ENCODE peak calls at places on chromosomes 4 and X, in six cellular contexts. V is upper lobe of right lung, G is stomach, I is pancreas, S is fibroblast of lung, J is brain microvascular endothelial cell. O is an unnamed sample.

GRCh38 chr4:4507403-4507802 is 34.4 kb downstream of the STX18 start:
- DNase-seq in G (no peak), I (no peak), V (no peak), J (no peak), S (no peak), O (no peak)

GRCh38 chr4:151527699-151528098 is 118.7 kb downstream of the FHIP1A start:
- DNase-seq in G (no peak), S (no peak), V (no peak), J (no peak), I (peak), O (no peak)

GRCh38 chr4:76772498-76773106 is 125.3 kb downstream of the SOWAHB start:
- DNase-seq in V (no peak), G (no peak), S (peak), J (peak), I (no peak), O (no peak)

GRCh38 chr4:163548481-163549243 is 54.2 kb downstream of the TMA16 start:
- DNase-seq in S (peak), V (no peak), J (peak), I (no peak), G (no peak), O (peak)

GRCh38 chr4:69038582-69038981 is 57.7 kb upstream of the UGT2B7 start:
- DNase-seq in G (no peak), J (peak), S (peak), V (no peak), I (no peak), O (no peak)

GRCh38 chr4:130306566-130306965 is 1210.6 kb downstream of the C4orf33 start:
- DNase-seq in J (no peak), S (no peak), I (no peak), V (no peak), G (no peak), O (no peak)

GRCh38 chr4:122364700-122365404 is 14.0 kb upstream of the ADAD1 start:
- DNase-seq in G (no peak), V (no peak), I (no peak), J (no peak), S (no peak), O (no peak)

GRCh38 chrX:12701625-12702024 is 89.6 kb upstream of the PRPS2 start:
- DNase-seq in V (peak), J (peak), S (peak), I (peak), G (peak), O (peak)

GRCh38 chrX:109327271-109327670 is 154.6 kb downstream of the GUCY2F start:
- DNase-seq in S (peak), V (no peak), I (no peak), J (peak), G (no peak), O (no peak)

GRCh38 chr4:129355529-129355928 is 259.6 kb downstream of the C4orf33 start:
- DNase-seq in J (peak), I (no peak), V (no peak), G (no peak), S (peak), O (no peak)

GRCh38 chr4:157076578-157076947 is 613 bp downstream of the GLRB start:
- DNase-seq in I (peak), S (no peak), V (no peak), G (no peak), J (no peak), O (no peak)

GRCh38 chr4:54082168-54082567 is 17.8 kb upstream of the CHIC2 start:
- DNase-seq in J (peak), S (peak), I (no peak), V (no peak), G (peak), O (peak)

GRCh38 chrX:130165181-130165702 is 399 bp downstream of the AIFM1 start:
- DNase-seq in J (peak), I (no peak), V (no peak), G (no peak), S (peak), O (no peak)

GRCh38 chr4:1409806-1410425 is 3.7 kb upstream of the NKX1-1 start:
- DNase-seq in G (peak), S (no peak), V (peak), J (no peak), I (no peak), O (no peak)

GRCh38 chrX:30296408-30297254 is 12.6 kb downstream of the NR0B1 start:
- DNase-seq in S (no peak), I (no peak), V (no peak), G (no peak), J (no peak), O (no peak)

GRCh38 chr4:42865572-42866189 is 26.8 kb upstream of the GRXCR1 start:
- DNase-seq in V (no peak), I (peak), G (peak), J (peak), S (peak), O (peak)

GRCh38 chrX:45714864-45715263 is 514.2 kb upstream of the DIPK2B start:
- DNase-seq in J (peak), I (no peak), S (peak), V (no peak), G (no peak), O (no peak)

GRCh38 chr4:140094701-140095420 is 59.1 kb downstream of the MAML3 start:
- DNase-seq in I (peak), S (peak), V (peak), J (no peak), G (peak), O (no peak)

GRCh38 chr4:187961961-187962360 is 33.6 kb upstream of the ZFP42 start:
- DNase-seq in I (no peak), J (no peak), G (no peak), S (no peak), V (no peak), O (no peak)

GRCh38 chrX:124098089-124098488 is 136.6 kb downstream of the STAG2 start:
- DNase-seq in J (no peak), G (no peak), V (no peak), S (peak), I (no peak), O (peak)

GRCh38 chrX:65524139-65524538 is 10.4 kb downstream of the LAS1L start:
- DNase-seq in I (no peak), J (no peak), V (no peak), S (no peak), G (no peak), O (no peak)

GRCh38 chr4:83996254-83996653 is 460.3 kb downstream of the GPAT3 start:
- DNase-seq in G (no peak), J (no peak), S (no peak), V (no peak), I (no peak), O (no peak)

GRCh38 chr4:81627617-81628016 is 155.9 kb upstream of the RASGEF1B start:
- DNase-seq in V (no peak), I (no peak), G (no peak), S (no peak), J (no peak), O (no peak)

GRCh38 chr4:107977966-107978705 is 11.6 kb upstream of the HADH start:
- DNase-seq in S (no peak), J (no peak), V (no peak), I (no peak), G (no peak), O (no peak)

GRCh38 chr4:154741131-154741530 is 2.7 kb upstream of the LRAT start:
- DNase-seq in I (no peak), S (no peak), G (no peak), J (no peak), V (no peak), O (no peak)

GRCh38 chr4:64781737-64782326 is 372.6 kb upstream of the TECRL start:
- DNase-seq in J (peak), S (peak), V (no peak), G (no peak), I (no peak), O (peak)

GRCh38 chr4:85762204-85762884 is 287.4 kb downstream of the ARHGAP24 start:
- DNase-seq in J (peak), S (peak), G (peak), V (no peak), I (peak), O (no peak)

GRCh38 chr4:76108467-76109181 is 34.1 kb downstream of the ART3 start:
- DNase-seq in V (no peak), J (no peak), G (no peak), I (no peak), S (peak), O (peak)

GRCh38 chr4:122764808-122765189 is 32.3 kb downstream of the BBS12 start:
- DNase-seq in G (no peak), I (no peak), S (peak), V (no peak), J (no peak), O (peak)

GRCh38 chrX:106995678-106996077 is 4.3 kb downstream of the MORC4 start:
- DNase-seq in J (no peak), G (no peak), V (no peak), S (no peak), I (no peak), O (no peak)

GRCh38 chrX:106999002-106999975 is 723 bp downstream of the MORC4 start:
- DNase-seq in V (peak), I (peak), G (peak), S (peak), J (peak), O (peak)

GRCh38 chrX:106997611-106998010 is 2.4 kb downstream of the MORC4 start:
- DNase-seq in J (no peak), V (no peak), G (no peak), S (no peak), I (no peak), O (no peak)

DNA sequence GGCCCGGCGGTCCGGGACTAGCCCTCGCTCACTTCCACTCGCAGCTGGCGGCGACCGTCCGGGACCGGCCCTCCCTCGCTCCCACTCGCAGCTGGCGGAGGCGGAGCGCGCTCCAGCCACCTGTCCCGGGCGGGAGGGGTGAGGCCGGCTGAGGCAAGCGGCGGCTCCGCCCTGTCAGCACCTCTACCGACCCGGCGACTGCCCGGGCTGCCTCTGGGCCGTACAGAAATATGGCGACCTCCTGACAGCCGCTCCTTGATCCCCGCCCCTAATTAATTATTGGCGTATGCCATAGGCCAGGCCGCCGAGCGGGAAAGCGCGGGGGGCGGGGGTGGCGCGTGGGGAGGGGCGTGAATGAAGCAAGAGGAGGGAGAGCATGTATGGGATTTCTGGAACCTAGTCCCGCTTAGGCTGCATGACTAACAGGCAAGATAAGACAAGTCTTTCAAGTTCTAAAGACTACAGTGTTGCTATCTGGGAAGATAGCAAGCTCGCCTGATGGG is at the start of gene MORC4:
- DNase-seq in I (peak), G (peak), J (peak), S (peak), V (peak), O (peak)
- H3K27ac ChIP-seq in I (no peak), G (peak), J (peak), S (peak), V (peak), O (peak)

GRCh38 chr4:6619466-6620255 is 20.8 kb upstream of the MRFAP1 start:
- DNase-seq in S (no peak), J (no peak), V (peak), G (no peak), I (no peak), O (no peak)

GRCh38 chr4:6622744-6623143 is 17.7 kb upstream of the MRFAP1 start:
- DNase-seq in G (no peak), I (no peak), J (no peak), V (peak), S (no peak), O (no peak)

GRCh38 chr4:6621556-6621927 is 18.9 kb upstream of the MRFAP1 start:
- DNase-seq in V (peak), J (no peak), S (no peak), I (no peak), G (no peak), O (no peak)

GRCh38 chr4:6620296-6620695 is 20.2 kb upstream of the MRFAP1 start:
- DNase-seq in G (no peak), S (no peak), J (no peak), V (peak), I (no peak), O (no peak)

DNA sequence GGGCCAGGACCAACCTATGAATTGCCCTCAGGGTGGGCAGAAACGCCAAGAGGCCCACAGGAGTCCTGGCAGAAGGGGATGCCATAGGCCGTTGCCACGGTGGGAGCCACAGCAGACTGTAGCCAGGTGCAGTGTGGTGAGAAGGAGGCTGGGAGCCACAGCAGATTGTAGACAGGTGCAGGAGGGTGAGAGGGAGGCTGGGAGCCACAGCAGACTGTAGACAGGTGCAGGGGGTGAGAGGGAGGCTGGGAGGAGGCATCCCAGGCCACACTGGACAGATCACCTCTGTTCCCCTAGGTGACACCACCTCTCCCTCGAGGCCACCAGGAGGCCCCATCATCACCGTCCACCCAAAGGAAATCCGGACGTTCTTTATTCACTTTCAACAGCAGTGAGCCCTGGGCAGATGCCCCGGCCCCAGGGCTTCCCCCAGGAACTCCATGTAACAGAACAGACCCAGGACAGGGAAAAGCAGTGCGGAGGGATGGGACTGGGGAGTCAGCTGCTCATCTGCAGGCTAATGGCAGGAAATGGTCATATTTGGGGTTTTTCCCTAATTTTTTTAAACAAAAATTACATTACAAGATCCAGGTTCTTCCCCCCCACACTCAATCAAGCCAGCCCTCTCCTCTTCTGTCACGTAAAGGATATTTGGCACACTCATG is 19.5 kb upstream of the MRFAP1 start:
- DNase-seq in S (no peak), I (no peak), G (no peak), V (peak), J (no peak), O (no peak)
- TF ChIP-seq CTCF in S (no peak), I (no peak), G (no peak), V (no peak), J (peak), O (no peak)

GRCh38 chrX:133440797-133441163 is 25.5 kb upstream of the GPC4 start:
- DNase-seq in S (no peak), I (no peak), G (no peak), J (no peak), V (no peak), O (no peak)
- H3K27ac ChIP-seq in S (no peak), I (no peak), G (no peak), J (no peak), V (no peak), O (no peak)

DNA sequence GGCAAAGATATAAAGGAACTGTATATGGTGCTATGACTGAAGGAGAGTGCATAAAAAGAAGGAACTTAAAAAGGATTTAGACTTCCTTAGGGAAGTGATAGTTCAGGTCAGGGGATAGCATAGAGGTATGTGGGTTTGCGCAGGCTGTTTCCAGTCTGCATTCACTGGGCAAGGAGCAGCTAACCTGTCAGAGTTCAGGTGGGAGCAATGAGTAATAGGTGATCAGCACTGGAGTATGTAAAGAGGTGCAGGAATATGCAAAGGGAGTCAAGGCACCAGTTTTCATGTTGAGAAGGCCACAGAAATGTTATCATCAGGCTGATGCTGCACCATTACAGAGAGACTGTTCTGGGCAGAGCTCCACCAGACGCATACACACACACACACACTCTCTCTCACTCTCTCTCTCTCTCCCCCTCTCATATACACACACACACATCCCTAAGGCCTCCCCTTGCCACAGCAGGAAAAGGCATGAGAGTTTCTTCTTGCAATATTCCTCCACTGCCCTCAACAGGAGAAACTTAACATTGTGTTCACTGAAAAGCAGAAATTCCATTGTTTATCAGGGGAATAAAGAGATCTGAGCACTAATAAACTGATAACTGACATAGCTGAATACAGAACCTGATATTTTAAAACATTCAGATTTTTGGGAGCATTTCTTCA is 256.4 kb upstream of the GRID2 start:
- DNase-seq in G (no peak), J (no peak), I (no peak), S (peak), V (no peak), O (no peak)
- TF ChIP-seq CTCF in G (no peak), J (peak), I (no peak), S (no peak), V (no peak), O (no peak)

DNA sequence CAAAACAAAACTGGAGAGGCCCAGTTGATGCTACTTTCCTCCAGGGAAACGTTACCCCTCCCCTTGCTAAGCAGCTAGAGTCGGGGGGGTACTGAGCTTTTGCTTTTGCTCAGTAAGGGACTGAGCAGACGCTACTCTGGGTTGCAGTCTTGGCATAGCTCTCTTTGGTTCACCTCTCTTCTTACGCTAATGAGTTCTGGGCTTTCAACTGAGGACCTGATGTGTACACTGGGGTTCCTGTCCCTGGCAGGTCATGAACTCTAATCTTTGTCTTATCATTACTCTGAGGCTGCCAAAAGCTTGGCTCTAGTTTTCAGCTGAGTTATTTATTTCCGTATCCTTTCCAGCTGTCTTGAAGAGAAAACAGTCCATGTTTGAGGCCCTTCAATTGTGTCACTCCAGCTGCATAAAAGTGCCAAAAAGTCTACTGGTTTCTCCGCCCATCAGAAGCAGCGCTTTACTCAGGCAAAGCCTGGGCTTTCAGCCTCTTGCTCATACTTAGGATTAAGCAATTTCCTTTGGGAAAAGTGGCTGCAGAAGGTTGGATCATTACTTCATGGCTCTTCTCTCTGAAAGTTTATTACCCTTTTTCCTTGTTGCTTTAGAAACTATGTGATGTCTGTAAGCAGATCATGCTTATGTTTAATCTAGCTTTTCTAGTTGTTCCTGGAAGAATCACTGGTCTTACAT is 121.0 kb upstream of the STOX2 start:
- DNase-seq in G (no peak), V (no peak), S (peak), J (no peak), I (no peak), O (peak)
- H3K27ac ChIP-seq in G (peak), V (peak), S (no peak), J (no peak), I (no peak), O (no peak)

GRCh38 chr4:7700665-7701064 is 239.0 kb downstream of the AFAP1 start:
- DNase-seq in G (no peak), S (no peak), J (no peak), V (no peak), I (no peak), O (no peak)

GRCh38 chr4:7704091-7704490 is 235.6 kb downstream of the AFAP1 start:
- DNase-seq in S (no peak), G (no peak), J (no peak), I (no peak), V (no peak), O (no peak)

GRCh38 chr4:7703669-7704068 is 236.0 kb downstream of the AFAP1 start:
- DNase-seq in G (no peak), J (no peak), S (no peak), I (no peak), V (no peak), O (no peak)

GRCh38 chr4:7699825-7700224 is 239.8 kb downstream of the AFAP1 start:
- DNase-seq in V (no peak), G (no peak), J (no peak), I (no peak), S (no peak), O (no peak)

DNA sequence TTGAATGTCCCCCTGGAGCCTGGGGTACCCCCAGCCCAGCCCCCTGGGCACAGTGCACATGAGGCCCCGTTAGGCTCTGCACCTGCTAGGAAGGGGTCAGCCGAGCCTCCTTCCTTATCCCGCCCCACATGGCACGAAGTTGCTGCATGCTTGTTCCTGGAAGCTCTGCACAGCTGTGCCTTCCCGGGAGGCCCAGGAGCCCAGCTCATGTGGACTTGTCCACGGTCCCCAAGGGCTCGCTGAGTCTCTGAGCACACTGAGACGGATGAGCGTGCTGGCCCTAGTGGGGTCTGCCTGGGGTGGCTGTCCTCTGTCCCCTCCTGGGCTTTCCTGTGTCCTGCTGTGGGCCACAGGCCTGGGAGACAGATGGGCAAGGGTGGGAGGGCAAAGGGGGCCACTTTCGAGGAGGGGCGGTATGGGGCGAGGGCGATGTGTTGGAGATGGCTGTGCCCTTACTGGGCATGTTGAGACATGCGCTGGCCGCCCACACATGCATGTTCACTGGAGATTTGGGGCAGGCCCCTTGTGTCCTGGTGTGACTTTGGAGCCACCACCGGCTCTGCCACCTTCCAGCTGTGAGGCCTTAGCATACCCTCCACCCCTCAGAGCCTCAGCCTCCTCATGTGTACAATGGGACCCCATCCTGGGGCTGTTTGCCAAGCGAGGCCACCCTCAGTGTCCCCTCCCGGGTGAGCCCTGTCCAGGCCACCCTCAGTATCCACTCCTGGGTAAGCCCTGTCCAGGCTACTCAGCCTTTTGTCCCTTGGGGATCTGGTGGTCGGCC is 237.6 kb downstream of the AFAP1 start:
- DNase-seq in J (no peak), V (no peak), G (no peak), S (no peak), I (no peak), O (no peak)
- TF ChIP-seq CTCF in J (no peak), V (no peak), G (no peak), S (no peak), I (no peak), O (no peak)

GRCh38 chr4:48962636-48963035 is 23.4 kb upstream of the CWH43 start:
- DNase-seq in V (no peak), J (no peak), G (no peak), S (no peak), I (no peak), O (no peak)
- H3K27ac ChIP-seq in V (no peak), J (no peak), G (no peak), S (no peak), I (no peak), O (no peak)

GRCh38 chr4:7770675-7771050 is 169.0 kb downstream of the AFAP1 start:
- DNase-seq in V (peak), S (no peak), J (no peak), I (no peak), G (no peak), O (no peak)
- TF ChIP-seq CTCF in V (no peak), S (no peak), J (no peak), I (no peak), G (no peak), O (no peak)